ENCODE peak calls at places on chromosomes 2 and 18, in seven cellular contexts. V is activated CD8-positive, alpha-beta memory T cell treated with anti-CD3 and anti-CD28 coated beads, Interleukin-2, amount 50 U/mL, for 48 hours; O is stimulated activated CD8-positive, alpha-beta memory T cell treated with anti-CD3 and anti-CD28 coated beads, Interleukin-15, amount 100 ng/mL, for 48 hours; F is hepatocyte; U is EL; Y is HCEC 1CT; I is epithelial cell of esophagus. H is an unnamed sample.

GRCh38 chr2:16958266-16958665 is 292.6 kb upstream of the CYRIA start:
- DNase-seq in Y (no peak), U (no peak), O (no peak), F (no peak), V (no peak), I (no peak), H (no peak)

GRCh38 chr2:105734762-105735538 is 9.8 kb upstream of the NCK2 start:
- DNase-seq in Y (peak), F (no peak), U (peak), O (no peak), I (peak), V (no peak), H (peak)

GRCh38 chr18:25284861-25285574 is 66.9 kb downstream of the ZNF521 start:
- DNase-seq in I (no peak), V (no peak), U (no peak), O (no peak), F (no peak), Y (no peak), H (no peak)

GRCh38 chr2:134268265-134268664 is 14.4 kb downstream of the MGAT5 start:
- DNase-seq in F (no peak), I (peak), O (no peak), V (no peak), Y (no peak), U (no peak), H (no peak)

GRCh38 chr18:36309436-36310391 is 12.2 kb downstream of the FHOD3 start:
- DNase-seq in U (peak), I (peak), O (no peak), F (peak), Y (peak), V (no peak), H (peak)

GRCh38 chr2:118991554-118991953 is 49.6 kb downstream of the MARCO start:
- DNase-seq in Y (no peak), V (peak), F (no peak), U (no peak), I (no peak), O (no peak), H (no peak)

GRCh38 chr18:493974-494601 is 6.4 kb downstream of the COLEC12 start:
- DNase-seq in O (no peak), V (no peak), U (no peak), Y (peak), F (no peak), I (no peak), H (no peak)

GRCh38 chr2:187312734-187313282 is 135.2 kb downstream of the CALCRL start:
- DNase-seq in Y (no peak), F (no peak), O (no peak), U (no peak), V (no peak), I (no peak), H (no peak)

GRCh38 chr2:85791704-85792565 is 38.1 kb downstream of the ATOH8 start:
- DNase-seq in O (no peak), U (no peak), F (no peak), Y (no peak), V (no peak), I (no peak), H (no peak)

GRCh38 chr2:55013936-55014335 is 36.3 kb downstream of the RTN4 start:
- DNase-seq in U (no peak), F (no peak), Y (no peak), I (no peak), O (no peak), V (no peak), H (no peak)

GRCh38 chr2:241867776-241868420 is 1.6 kb upstream of the RTP5 start:
- DNase-seq in Y (no peak), O (peak), U (no peak), I (no peak), V (peak), F (no peak), H (no peak)

GRCh38 chr18:9380571-9381390 is 46.2 kb downstream of the TWSG1 start:
- DNase-seq in Y (peak), F (no peak), I (no peak), V (no peak), U (no peak), O (no peak), H (no peak)

GRCh38 chr18:33577688-33578370 is at the start of gene ASXL3:
- DNase-seq in F (peak), U (no peak), I (no peak), O (no peak), Y (no peak), V (no peak), H (no peak)

GRCh38 chr18:57780318-57781127 is 22.6 kb downstream of the ATP8B1 start:
- DNase-seq in F (no peak), U (peak), O (no peak), V (no peak), Y (peak), I (peak), H (peak)

GRCh38 chr2:41803361-41803760 is 244.5 kb upstream of the PKDCC start:
- DNase-seq in F (no peak), O (no peak), Y (no peak), V (no peak), I (no peak), U (no peak), H (no peak)

GRCh38 chr2:70733428-70734185 is 34.4 kb downstream of the ADD2 start:
- DNase-seq in V (no peak), U (no peak), I (no peak), F (no peak), Y (no peak), O (no peak), H (no peak)

GRCh38 chr2:117470311-117471095 is 344.0 kb upstream of the DDX18 start:
- DNase-seq in O (peak), U (no peak), F (peak), I (peak), Y (no peak), V (peak), H (no peak)

GRCh38 chr2:74864728-74865722 is 31.1 kb downstream of the HK2 start:
- DNase-seq in O (no peak), F (no peak), Y (peak), V (no peak), U (peak), I (peak), H (peak)

GRCh38 chr2:164178835-164179470 is 442.3 kb downstream of the GRB14 start:
- DNase-seq in V (no peak), F (no peak), I (peak), O (no peak), Y (peak), U (peak), H (no peak)

GRCh38 chr18:79245517-79246001 is 150.2 kb upstream of the NFATC1 start:
- DNase-seq in Y (no peak), O (no peak), I (peak), F (no peak), U (no peak), V (no peak), H (no peak)

GRCh38 chr2:239277401-239278085 is 123.3 kb downstream of the HDAC4 start:
- DNase-seq in F (no peak), O (no peak), V (peak), Y (no peak), I (no peak), U (no peak), H (no peak)

GRCh38 chr18:7366597-7366996 is 135.7 kb downstream of the LRRC30 start:
- DNase-seq in Y (no peak), I (no peak), V (no peak), F (no peak), U (no peak), O (no peak), H (no peak)